ENCODE peak calls at places on chromosomes 4 and X, in six cellular contexts. Y is mammary epithelial cell, R is AG04450, Z is tibial nerve, S is DND-41, Q is GM23248. L is an unnamed sample.

GRCh38 chrX:25144043-25144940 is 128.5 kb upstream of the ARX start:
- DNase-seq in Y (peak; percentile 15), R (peak; percentile 10), Z (peak; percentile 68), S (peak; percentile 34), Q (peak; percentile 72), L (peak; percentile 13)

GRCh38 chr4:127586922-127587571 is 45.7 kb upstream of the INTU start:
- DNase-seq in Y (peak; percentile 45), R (no peak), Z (no peak), S (peak; percentile 25), Q (peak; percentile 53), L (no peak)

GRCh38 chr4:20464381-20464780 is 212.7 kb downstream of the SLIT2 start:
- DNase-seq in Y (peak; percentile 62), R (no peak), Z (no peak), S (no peak), Q (peak; percentile 82), L (no peak)

GRCh38 chr4:159006202-159006601 is 96.7 kb upstream of the RAPGEF2 start:
- DNase-seq in Y (peak; percentile 98), R (no peak), Z (no peak), S (no peak), Q (peak; percentile 55), L (no peak)

GRCh38 chrX:105191878-105192277 is 28.6 kb downstream of the TEX13A start:
- DNase-seq in Y (peak; percentile 20), R (no peak), Z (no peak), S (peak; percentile 3), Q (peak; percentile 18), L (no peak)

GRCh38 chr4:40204507-40205258 is 7.9 kb downstream of the RHOH start:
- DNase-seq in Y (no peak), R (no peak), Z (no peak), S (no peak), Q (no peak), L (no peak)

GRCh38 chr4:184386271-184386781 is 88.0 kb downstream of the IRF2 start:
- DNase-seq in Y (no peak), R (no peak), Z (no peak), S (no peak), Q (no peak), L (no peak)

GRCh38 chr4:182185491-182185890 is 57.7 kb upstream of the TENM3 start:
- DNase-seq in Y (no peak), R (no peak), Z (no peak), S (no peak), Q (no peak), L (no peak)

GRCh38 chr4:8162625-8163024 is 4.0 kb upstream of the ABLIM2 start:
- DNase-seq in Y (no peak), R (no peak), Z (no peak), S (no peak), Q (no peak), L (no peak)

GRCh38 chr4:1408418-1408817 is 2.2 kb upstream of the NKX1-1 start:
- DNase-seq in Y (no peak), R (no peak), Z (no peak), S (no peak), Q (no peak), L (no peak)

GRCh38 chr4:126136922-126137781 is 822.4 kb downstream of the FAT4 start:
- DNase-seq in Y (no peak), R (no peak), Z (no peak), S (no peak), Q (no peak), L (no peak)

GRCh38 chr4:146179784-146180405 is 4.4 kb downstream of the LSM6 start:
- DNase-seq in Y (no peak), R (no peak), Z (no peak), S (no peak), Q (no peak), L (no peak)

GRCh38 chr4:26619784-26620183 is 35.9 kb downstream of the TBC1D19 start:
- DNase-seq in Y (peak; percentile 32), R (peak; percentile 16), Z (no peak), S (no peak), Q (peak; percentile 49), L (no peak)

GRCh38 chr4:105415281-105415744 is 58.5 kb downstream of the PPA2 start:
- DNase-seq in Y (no peak), R (no peak), Z (no peak), S (no peak), Q (no peak), L (no peak)

GRCh38 chrX:132818638-132819037 is 139.8 kb downstream of the HS6ST2 start:
- DNase-seq in Y (no peak), R (no peak), Z (no peak), S (no peak), Q (no peak), L (no peak)

GRCh38 chr4:54231419-54232150 is 2.5 kb downstream of the PDGFRA start:
- DNase-seq in Y (no peak), R (no peak), Z (peak; percentile 63), S (no peak), Q (peak; percentile 83), L (no peak)
- H3K4me3 ChIP-seq in Y (no peak overlapping the region), R (peak overlapping the region; percentile 97), Z (peak overlapping the region; percentile 48), S (no peak overlapping the region), Q (peak overlapping the region; percentile 85), L (no peak overlapping the region)

GRCh38 chrX:120251471-120252011 is 929 bp downstream of the ZBTB33 start:
- DNase-seq in Y (peak; percentile 9), R (no peak), Z (peak; percentile 8), S (peak; percentile 53), Q (peak; percentile 65), L (peak; percentile 14)
- H3K27ac ChIP-seq in Y (peak overlapping the region; percentile 70), R (peak overlapping the region; percentile 85), Z (peak overlapping the region; percentile 93), S (peak overlapping the region; percentile 77), Q (peak overlapping the region; percentile 89), L (peak overlapping the region; percentile 96)

DNA sequence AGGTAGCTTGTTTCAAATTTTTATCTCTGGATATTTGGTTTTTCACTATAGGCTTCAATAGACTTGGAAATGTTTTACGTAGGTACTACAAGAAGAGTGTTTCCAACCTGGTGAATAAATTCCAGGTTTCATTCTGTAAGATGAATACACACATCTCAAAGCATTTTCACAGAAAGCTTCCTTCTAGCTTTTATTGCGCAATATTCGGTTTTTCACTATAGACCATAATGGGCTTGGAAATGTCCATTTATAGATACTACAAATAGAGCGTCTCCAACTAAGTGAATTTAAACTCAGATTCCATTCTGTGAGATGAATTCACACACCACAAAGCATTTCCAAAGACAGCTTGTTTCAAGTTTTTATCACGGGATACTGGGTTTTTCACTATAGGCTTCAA is 857.7 kb upstream of the HS3ST1 start:
- DNase-seq in Y (no peak), R (no peak), Z (no peak), S (no peak), Q (no peak), L (no peak)
- H3K9me3 ChIP-seq in Y (peaks cover 7% of the 10 kb centered on the region), R (peaks cover 4% of the 10 kb centered on the region), Z (no peaks in the 10 kb centered on the region), S (no peaks in the 10 kb centered on the region), Q (no peaks in the 10 kb centered on the region), L (no peaks in the 10 kb centered on the region)

GRCh38 chr4:70734168-70734954 is 12.6 kb downstream of the RUFY3 start:
- DNase-seq in Y (peak; percentile 67), R (no peak), Z (no peak), S (peak; percentile 79), Q (peak; percentile 73), L (peak; percentile 74)
- H3K4me3 ChIP-seq in Y (peak overlapping the region; percentile 55), R (peak overlapping the region; percentile 41), Z (peak overlapping the region; percentile 41), S (peak overlapping the region; percentile 25), Q (peak overlapping the region; percentile 70), L (peak overlapping the region; percentile 52)

GRCh38 chr4:176189891-176190795 is 5.2 kb downstream of the SPATA4 start:
- DNase-seq in Y (no peak), R (no peak), Z (no peak), S (no peak), Q (peak; percentile 66), L (no peak)
- H3K27ac ChIP-seq in Y (no peak overlapping the region), R (no peak overlapping the region), Z (no peak overlapping the region), S (no peak overlapping the region), Q (peak overlapping the region; percentile 37), L (no peak overlapping the region)

GRCh38 chrX:135644624-135645023 is 68.8 kb upstream of the CT45A1 start:
- DNase-seq in Y (no peak), R (no peak), Z (no peak), S (no peak), Q (no peak), L (no peak)
- H3K9me3 ChIP-seq in Y (no peaks in the 10 kb centered on the region), R (no peaks in the 10 kb centered on the region), Z (no peaks in the 10 kb centered on the region), S (no peaks in the 10 kb centered on the region), Q (no peaks in the 10 kb centered on the region), L (no peaks in the 10 kb centered on the region)

GRCh38 chrX:13485167-13485566 is 84.2 kb upstream of the EGFL6 start:
- DNase-seq in Y (peak; percentile 21), R (no peak), Z (no peak), S (no peak), Q (no peak), L (no peak)

GRCh38 chrX:13489451-13489850 is 80.0 kb upstream of the EGFL6 start:
- DNase-seq in Y (peak; percentile 70), R (no peak), Z (peak; percentile 71), S (no peak), Q (peak; percentile 82), L (no peak)

GRCh38 chrX:13487731-13488505 is 81.5 kb upstream of the EGFL6 start:
- DNase-seq in Y (peak; percentile 93), R (peak; percentile 75), Z (peak; percentile 69), S (peak; percentile 60), Q (peak; percentile 73), L (peak; percentile 37)

GRCh38 chrX:13491061-13491460 is 78.3 kb upstream of the EGFL6 start:
- DNase-seq in Y (no peak), R (no peak), Z (no peak), S (no peak), Q (no peak), L (no peak)

DNA sequence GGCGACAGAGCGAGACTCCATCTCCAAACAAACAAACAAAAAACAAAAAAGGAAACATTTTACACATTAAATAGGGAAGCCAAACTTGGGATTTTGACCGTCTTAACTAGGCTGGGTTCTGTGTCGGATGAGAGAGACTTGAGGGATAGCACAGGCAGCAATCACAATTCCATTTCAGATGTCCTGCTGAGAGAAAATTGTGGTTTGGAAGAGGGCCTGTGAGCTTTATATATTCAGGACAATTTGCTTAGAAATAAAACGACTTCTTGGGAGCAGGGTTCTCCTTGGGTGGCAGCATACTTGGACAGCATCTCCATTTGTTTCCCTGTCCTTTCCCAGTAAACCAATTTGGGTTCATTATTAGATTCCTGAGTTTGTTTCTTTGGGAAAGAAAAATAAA is 80.7 kb upstream of the EGFL6 start:
- DNase-seq in Y (no peak), R (no peak), Z (no peak), S (no peak), Q (peak; percentile 3), L (no peak)
- H3K4me3 ChIP-seq in Y (no peak overlapping the region), R (no peak overlapping the region), Z (no peak overlapping the region), S (no peak overlapping the region), Q (no peak overlapping the region), L (no peak overlapping the region)

DNA sequence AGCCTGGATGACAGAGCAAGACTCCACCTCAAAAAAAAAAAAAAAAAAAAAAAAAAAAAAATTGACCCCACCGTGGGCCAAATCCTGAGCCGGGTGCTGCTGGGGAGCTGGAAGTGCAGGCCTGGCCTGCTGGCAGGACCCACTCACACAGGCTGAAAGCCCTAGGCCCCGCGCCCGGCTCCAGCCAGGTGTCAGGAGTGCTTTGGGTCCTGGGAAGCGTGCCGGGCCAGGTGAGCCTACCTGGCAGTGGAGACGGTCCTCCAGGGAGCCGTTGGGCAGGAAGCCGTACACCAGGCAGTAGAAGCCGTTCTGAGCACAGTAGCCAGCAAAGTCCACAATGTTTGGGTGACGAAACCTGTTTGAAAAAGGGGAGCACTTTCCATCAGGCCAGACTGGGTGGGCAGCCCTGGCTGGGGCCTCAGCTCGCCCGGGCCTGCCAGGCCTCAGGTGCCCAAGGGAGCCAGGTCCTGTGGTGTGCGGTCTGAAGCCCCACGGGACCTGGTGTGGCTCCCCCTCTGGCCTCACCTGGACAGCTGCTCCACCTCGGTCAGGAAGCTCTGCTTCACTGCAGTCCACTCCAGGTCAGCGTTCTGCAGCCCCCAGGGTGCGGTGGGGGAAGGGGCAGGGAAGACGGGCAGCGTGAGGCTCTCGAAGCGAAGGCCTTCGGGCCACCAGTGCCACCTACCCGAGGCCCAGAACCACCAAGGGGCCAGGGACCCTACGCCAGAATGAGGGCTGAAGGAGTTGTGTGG is 1.8 kb downstream of the IRAK1 start:
- DNase-seq in Y (no peak), R (no peak), Z (no peak), S (no peak), Q (no peak), L (no peak)
- H3K27ac ChIP-seq in Y (no peak overlapping the region), R (no peak overlapping the region), Z (peak overlapping the region; percentile 90), S (peak overlapping the region; percentile 90), Q (no peak overlapping the region), L (peak overlapping the region; percentile 78)

L was measured in naive thymus-derived CD4-positive, alpha-beta T cell.